ENCODE peak calls at places on chromosomes 13 and 19, in eight cellular contexts. Z is body of pancreas, T is lung, P is psoas muscle, H is left ventricle myocardium inferior, C is IMR-90, U is breast epithelium, K is ovary. I is an unnamed sample. For H3K9me3 and H3K4me1, the result is how much of the 10 kb centered on the place peaks cover.

GRCh38 chr13:18951412-18951811 is 230.2 kb downstream of the TUBA3C start:
- DNase-seq in Z (no peak), T (no peak), P (no peak), H (no peak), C (no peak), U (no peak), K (no peak), I (peak)

GRCh38 chr19:49061445-49061844 is 3.2 kb downstream of the NTF4 start:
- DNase-seq in Z (no peak), T (no peak), P (no peak), H (no peak), C (no peak), U (no peak), K (no peak), I (no peak)

GRCh38 chr19:27966390-27966816 is 1246.5 kb downstream of the UQCRFS1 start:
- DNase-seq in Z (no peak), T (no peak), P (no peak), H (no peak), C (no peak), U (no peak), K (no peak), I (no peak)

GRCh38 chr13:113119166-113119821 is 3.3 kb upstream of the F10 start:
- DNase-seq in Z (no peak), T (no peak), P (no peak), H (no peak), C (no peak), U (no peak), K (peak), I (no peak)

GRCh38 chr13:53197424-53197823 is 168.8 kb downstream of the OLFM4 start:
- DNase-seq in Z (no peak), T (no peak), P (no peak), H (no peak), C (no peak), U (no peak), K (no peak), I (no peak)

GRCh38 chr13:25249001-25249543 is 38.2 kb downstream of the MTMR6 start:
- DNase-seq in Z (no peak), T (no peak), P (no peak), H (no peak), C (peak), U (no peak), K (no peak), I (no peak)

GRCh38 chr13:94178625-94179244 is 300.7 kb downstream of the DCT start:
- DNase-seq in Z (no peak), T (no peak), P (no peak), H (no peak), C (peak), U (no peak), K (no peak), I (no peak)

GRCh38 chr19:34365463-34366401 is 736 bp downstream of the GPI start:
- DNase-seq in Z (peak), T (peak), P (peak), H (peak), C (peak), U (no peak), K (peak), I (peak)

GRCh38 chr13:25489238-25489637 is 117.5 kb downstream of the ATP8A2 start:
- DNase-seq in Z (no peak), T (no peak), P (no peak), H (no peak), C (no peak), U (no peak), K (no peak), I (no peak)

GRCh38 chr19:41321600-41322270 is 11.8 kb downstream of the CCDC97 start:
- DNase-seq in Z (peak), T (no peak), P (peak), H (no peak), C (peak), U (no peak), K (peak), I (no peak)

GRCh38 chr19:38710416-38710702 is 33.9 kb downstream of the CAPN12 start:
- DNase-seq in Z (no peak), T (no peak), P (no peak), H (no peak), C (no peak), U (no peak), K (peak), I (no peak)

GRCh38 chr19:19461671-19462622 is 53.4 kb downstream of the TSSK6 start:
- DNase-seq in Z (peak), T (peak), P (peak), H (peak), C (no peak), U (no peak), K (peak), I (peak)

GRCh38 chr19:29526730-29527499 is 1.1 kb downstream of the VSTM2B start:
- DNase-seq in Z (no peak), T (no peak), P (no peak), H (no peak), C (no peak), U (no peak), K (no peak), I (no peak)

GRCh38 chr13:25910243-25910642 is 141.6 kb downstream of the SHISA2 start:
- DNase-seq in Z (peak), T (no peak), P (no peak), H (no peak), C (no peak), U (no peak), K (no peak), I (no peak)

GRCh38 chr19:40411125-40411842 is 1.9 kb downstream of the PRX start:
- DNase-seq in Z (no peak), T (no peak), P (peak), H (peak), C (no peak), U (peak), K (no peak), I (no peak)

GRCh38 chr13:66703597-66703996 is 526.5 kb downstream of the PCDH9 start:
- DNase-seq in Z (no peak), T (no peak), P (no peak), H (no peak), C (no peak), U (no peak), K (no peak), I (no peak)

GRCh38 chr13:110799246-110800236 is 86.0 kb downstream of the ING1 start:
- DNase-seq in Z (peak), T (no peak), P (peak), H (no peak), C (peak), U (no peak), K (peak), I (no peak)

GRCh38 chr13:43203781-43204180 is 180.4 kb downstream of the DNAJC15 start:
- DNase-seq in Z (no peak), T (no peak), P (no peak), H (no peak), C (no peak), U (no peak), K (no peak), I (no peak)

GRCh38 chr13:73433893-73434292 is 375.1 kb downstream of the KLF5 start:
- DNase-seq in Z (no peak), T (no peak), P (no peak), H (no peak), C (no peak), U (no peak), K (no peak), I (no peak)

GRCh38 chr19:8589177-8589714 is 12.0 kb upstream of the MYO1F start:
- DNase-seq in Z (no peak), T (no peak), P (no peak), H (no peak), C (no peak), U (no peak), K (no peak), I (no peak)

GRCh38 chr19:8596168-8596567 is 14.3 kb downstream of the ADAMTS10 start:
- DNase-seq in Z (no peak), T (no peak), P (no peak), H (no peak), C (no peak), U (no peak), K (no peak), I (no peak)

GRCh38 chr19:8593931-8594330 is 16.6 kb downstream of the ADAMTS10 start:
- DNase-seq in Z (no peak), T (no peak), P (no peak), H (no peak), C (no peak), U (no peak), K (no peak), I (no peak)

GRCh38 chr19:8595651-8596050 is 14.9 kb downstream of the ADAMTS10 start:
- DNase-seq in Z (no peak), T (no peak), P (no peak), H (no peak), C (no peak), U (no peak), K (no peak), I (no peak)

GRCh38 chr19:8592231-8593009 is 15.2 kb upstream of the MYO1F start:
- DNase-seq in Z (peak), T (peak), P (peak), H (peak), C (peak), U (peak), K (peak), I (peak)
- H3K4me3 ChIP-seq in Z (no peak), T (no peak), P (peak), H (peak), C (peak), U (peak), K (peak), I (no peak)

GRCh38 chr19:12513531-12514061 is 29.0 kb upstream of the ZNF709 start:
- DNase-seq in Z (peak), T (peak), P (no peak), H (peak), C (no peak), U (no peak), K (no peak), I (peak)
- H3K9me3 ChIP-seq in Z (under half), T (under half), P (under half), H (under half), C (half or more), U (under half), K (under half), I (under half)

GRCh38 chr13:44276061-44276460 is 97.6 kb upstream of the SERP2 start:
- DNase-seq in Z (no peak), T (no peak), P (no peak), H (no peak), C (no peak), U (no peak), K (no peak), I (no peak)

GRCh38 chr13:44273216-44273615 is 100.4 kb upstream of the SERP2 start:
- DNase-seq in Z (no peak), T (no peak), P (no peak), H (no peak), C (no peak), U (no peak), K (no peak), I (no peak)

GRCh38 chr13:44274838-44275237 is 98.8 kb upstream of the SERP2 start:
- DNase-seq in Z (no peak), T (no peak), P (no peak), H (no peak), C (peak), U (no peak), K (no peak), I (no peak)

GRCh38 chr13:44272692-44273091 is 100.9 kb upstream of the SERP2 start:
- DNase-seq in Z (no peak), T (no peak), P (no peak), H (no peak), C (peak), U (no peak), K (no peak), I (no peak)

DNA sequence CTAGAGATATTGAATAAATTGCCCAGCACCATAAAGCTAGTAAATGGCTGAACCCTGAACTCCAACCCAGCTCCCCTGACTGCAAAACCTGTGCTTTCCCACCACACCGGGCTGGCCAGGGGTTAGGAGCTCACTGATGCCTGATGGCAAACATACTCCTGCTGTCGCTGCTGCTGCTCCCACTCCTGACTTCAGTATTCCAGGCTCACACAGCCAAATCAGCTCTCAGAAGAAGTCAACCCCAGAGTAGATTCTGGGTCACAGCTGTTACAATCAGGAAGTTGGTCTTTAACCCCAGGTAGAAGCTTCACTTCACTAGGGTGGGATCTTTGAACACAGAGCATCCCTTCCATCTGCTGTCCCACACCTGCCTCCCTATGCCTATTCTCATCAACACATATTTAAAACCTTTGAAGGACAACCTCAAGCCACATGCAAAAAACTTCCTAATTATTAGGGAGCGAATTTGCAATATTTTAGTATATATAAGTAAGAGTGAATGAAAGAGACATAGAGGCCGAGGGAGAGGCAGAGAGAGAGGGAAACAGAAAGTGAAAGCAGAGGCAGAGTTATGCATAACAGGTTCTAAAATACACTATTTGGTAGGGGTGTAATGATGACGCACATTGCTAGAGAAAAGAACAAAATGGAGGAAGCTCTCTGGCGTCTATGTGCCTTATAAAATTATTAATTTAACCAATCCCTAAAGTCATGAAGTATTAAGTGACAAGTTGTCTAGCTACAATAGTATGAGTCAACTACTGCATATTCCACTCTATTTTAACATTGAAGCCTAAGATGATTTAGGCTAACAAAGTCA is 99.4 kb upstream of the SERP2 start:
- DNase-seq in Z (no peak), T (no peak), P (no peak), H (no peak), C (peak), U (no peak), K (no peak), I (no peak)
- H3K4me1 ChIP-seq in Z (under half), T (under half), P (under half), H (half or more), C (under half), U (under half), K (under half), I (under half)

DNA sequence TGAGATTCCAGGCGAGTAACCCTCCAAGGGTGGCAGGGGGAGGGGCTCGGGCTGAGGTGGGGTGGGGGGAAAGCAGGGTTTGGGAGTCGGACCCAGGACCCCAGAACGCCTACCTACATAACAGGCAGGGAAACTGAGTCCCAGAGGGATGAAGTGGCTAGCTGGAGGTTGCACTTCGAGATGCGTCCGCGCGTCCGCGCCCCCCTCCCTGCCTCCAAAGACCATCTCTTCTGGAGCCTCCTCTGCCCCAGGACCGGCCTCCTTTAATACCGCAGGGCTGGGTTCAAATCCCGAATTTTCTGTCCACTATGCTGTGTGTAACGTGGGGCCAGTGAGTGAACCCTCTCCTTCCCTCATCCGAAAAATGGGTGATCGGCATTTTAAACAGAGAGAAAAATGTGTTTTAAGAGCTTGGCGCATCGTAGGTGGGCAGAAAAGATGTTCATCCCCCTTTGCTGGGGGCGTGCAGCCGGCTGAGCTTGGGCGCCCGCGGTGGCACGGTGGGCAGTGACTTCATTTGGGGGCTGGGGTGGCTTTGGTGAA is 13.8 kb downstream of the TJP3 start:
- DNase-seq in Z (no peak), T (no peak), P (no peak), H (no peak), C (no peak), U (no peak), K (no peak), I (no peak)
- H3K4me3 ChIP-seq in Z (peak), T (no peak), P (no peak), H (peak), C (no peak), U (peak), K (peak), I (peak)

GRCh38 chr19:9498183-9498902 is at the start of gene ZNF560:
- DNase-seq in Z (no peak), T (no peak), P (no peak), H (no peak), C (peak), U (no peak), K (no peak), I (no peak)

DNA sequence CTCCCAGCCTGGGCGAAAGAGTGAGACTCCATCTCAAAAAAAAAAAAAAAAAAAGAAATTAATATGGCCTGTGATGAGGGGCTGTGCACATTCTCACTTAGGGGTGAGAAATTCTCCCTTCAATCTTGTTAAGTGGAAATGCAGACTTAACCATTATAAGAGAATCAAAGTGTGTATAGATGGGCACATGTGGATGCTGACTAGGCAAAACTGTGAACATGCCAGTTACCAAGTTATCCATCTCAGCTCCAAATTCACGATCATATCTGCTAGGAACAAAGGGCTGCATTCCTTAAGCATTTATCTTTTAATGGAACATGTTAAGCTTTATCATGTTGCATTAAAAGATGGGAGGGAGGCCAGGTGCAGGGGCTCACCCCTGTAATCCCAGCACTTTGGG is 4.3 kb downstream of the ZNF560 start:
- DNase-seq in Z (no peak), T (no peak), P (no peak), H (no peak), C (no peak), U (no peak), K (no peak), I (no peak)
- H3K9me3 ChIP-seq in Z (under half), T (under half), P (under half), H (under half), C (under half), U (under half), K (under half), I (half or more)

GRCh38 chr19:17404015-17404414 is 1.4 kb downstream of the BST2 start:
- DNase-seq in Z (no peak), T (no peak), P (no peak), H (no peak), C (no peak), U (no peak), K (peak), I (no peak)

GRCh38 chr19:17406039-17406886 is 833 bp upstream of the BST2 start:
- DNase-seq in Z (no peak), T (no peak), P (no peak), H (no peak), C (no peak), U (no peak), K (no peak), I (no peak)

GRCh38 chr19:17404621-17405249 is 695 bp downstream of the BST2 start:
- DNase-seq in Z (no peak), T (no peak), P (no peak), H (no peak), C (no peak), U (no peak), K (no peak), I (no peak)

GRCh38 chr19:17406887-17407196 is 1.4 kb upstream of the BST2 start:
- DNase-seq in Z (no peak), T (no peak), P (no peak), H (no peak), C (no peak), U (no peak), K (no peak), I (no peak)

GRCh38 chr19:17405250-17406038 is at the start of gene BST2:
- DNase-seq in Z (peak), T (peak), P (peak), H (peak), C (peak), U (peak), K (peak), I (peak)
- H3K4me1 ChIP-seq in Z (under half), T (under half), P (under half), H (under half), C (under half), U (under half), K (under half), I (under half)

DNA sequence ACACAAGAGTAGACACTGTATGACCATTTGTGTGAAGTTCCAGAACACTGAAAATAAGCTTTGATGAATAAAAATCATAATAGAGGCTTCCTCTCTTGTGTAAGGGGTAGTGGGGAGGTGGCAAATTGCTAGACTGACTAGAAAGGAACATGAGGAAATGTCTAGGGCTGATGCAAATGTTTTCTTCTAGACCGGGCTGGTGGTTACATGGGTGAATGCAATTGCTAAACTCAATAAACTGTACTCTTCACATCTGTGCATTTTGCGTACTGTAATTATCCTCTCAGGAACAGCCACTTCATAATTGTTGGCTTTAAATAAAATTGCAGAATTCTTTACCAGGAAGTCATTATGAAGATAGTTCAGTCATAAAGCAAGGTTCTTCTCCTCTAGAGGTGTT is 5.2 kb upstream of the KBTBD7 start:
- DNase-seq in Z (no peak), T (no peak), P (no peak), H (no peak), C (no peak), U (no peak), K (no peak), I (no peak)
- H3K4me3 ChIP-seq in Z (no peak), T (no peak), P (no peak), H (no peak), C (no peak), U (no peak), K (no peak), I (no peak)

DNA sequence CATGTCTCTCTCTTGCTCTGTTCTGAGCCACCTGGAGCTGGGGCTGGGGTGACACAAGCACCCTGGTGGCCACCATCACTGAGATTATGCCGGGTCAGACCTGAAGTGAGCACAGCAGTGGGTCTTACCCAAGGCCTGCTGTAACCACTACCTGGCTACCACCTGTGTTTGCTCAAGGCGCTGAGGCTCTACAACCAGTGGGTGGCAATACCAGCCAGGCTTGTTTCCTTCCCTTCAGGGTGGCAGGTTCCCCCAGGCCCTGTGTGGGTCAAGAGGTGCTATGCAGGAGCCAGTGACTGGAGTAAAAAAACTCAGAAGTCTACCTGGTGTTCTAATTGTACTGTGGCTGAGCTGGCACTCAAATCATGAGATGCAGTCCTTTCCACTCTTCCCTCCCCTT is 8.0 kb upstream of the ZNF443 start:
- DNase-seq in Z (no peak), T (no peak), P (no peak), H (no peak), C (no peak), U (no peak), K (no peak), I (no peak)
- H3K9me3 ChIP-seq in Z (under half), T (under half), P (under half), H (under half), C (under half), U (under half), K (under half), I (under half)